ENCODE peak calls at places on chromosomes 13 and 19, in five cellular contexts. W is caudate nucleus; B is stimulated activated CD4-positive, alpha-beta T cell treated with anti-CD3 and anti-CD28 coated beads, Interleukin-1b, Interleukin-23, amount 100 ng/mL, for 24 hours; V is transverse colon; O is NCI-H345. E is an unnamed sample.

GRCh38 chr13:54402495-54402894 is 1373.9 kb downstream of the OLFM4 start:
- DNase-seq in W (no peak), B (no peak), V (no peak), O (no peak), E (no peak)

GRCh38 chr19:23515551-23515950 is 120.3 kb upstream of the ZNF91 start:
- DNase-seq in W (no peak), B (no peak), V (no peak), O (no peak), E (no peak)

GRCh38 chr13:72505376-72505775 is 222.1 kb downstream of the MZT1 start:
- DNase-seq in W (no peak), B (no peak), V (no peak), O (no peak), E (no peak)

GRCh38 chr13:29359181-29359580 is 236.3 kb downstream of the SLC7A1 start:
- DNase-seq in W (no peak), B (no peak), V (no peak), O (no peak), E (no peak)

GRCh38 chr13:33204130-33204927 is 81.2 kb downstream of the STARD13 start:
- DNase-seq in W (no peak), B (no peak), V (peak; percentile 59), O (no peak), E (no peak)

GRCh38 chr19:35438527-35438926 is 9.5 kb upstream of the FFAR2 start:
- DNase-seq in W (no peak), B (no peak), V (no peak), O (no peak), E (no peak)

GRCh38 chr13:21079761-21080730 is 18.7 kb upstream of the LATS2 start:
- DNase-seq in W (no peak), B (no peak), V (no peak), O (no peak), E (no peak)

GRCh38 chr13:76668716-76669115 is 217.5 kb downstream of the KCTD12 start:
- DNase-seq in W (no peak), B (no peak), V (no peak), O (no peak), E (no peak)

GRCh38 chr13:87138856-87139255 is 532.3 kb upstream of the SLITRK5 start:
- DNase-seq in W (no peak), B (no peak), V (no peak), O (no peak), E (no peak)

GRCh38 chr13:94657167-94657566 is 55.2 kb downstream of the SOX21 start:
- DNase-seq in W (no peak), B (no peak), V (no peak), O (peak; percentile 16), E (no peak)

GRCh38 chr13:28545583-28546333 is 50.8 kb upstream of the FLT1 start:
- DNase-seq in W (no peak), B (no peak), V (peak; percentile 36), O (peak; percentile 51), E (no peak)

GRCh38 chr13:102903659-102904407 is 58.0 kb downstream of the ERCC5 start:
- DNase-seq in W (no peak), B (no peak), V (no peak), O (no peak), E (no peak)

GRCh38 chr13:110128546-110128945 is 178.4 kb downstream of the COL4A1 start:
- DNase-seq in W (no peak), B (no peak), V (no peak), O (no peak), E (no peak)

GRCh38 chr13:59144700-59145099 is 1019.0 kb downstream of the DIAPH3 start:
- DNase-seq in W (no peak), B (no peak), V (no peak), O (no peak), E (no peak)

GRCh38 chr19:35115538-35115951 is at the start of gene FXYD3:
- DNase-seq in W (no peak), B (no peak), V (peak; percentile 86), O (no peak), E (peak; percentile 84)

GRCh38 chr13:98813993-98814392 is 61.5 kb upstream of the SLC15A1 start:
- DNase-seq in W (no peak), B (no peak), V (no peak), O (no peak), E (no peak)

GRCh38 chr19:33406521-33407139 is 33.1 kb downstream of the CEBPG start:
- DNase-seq in W (no peak), B (peak; percentile 61), V (peak; percentile 82), O (peak; percentile 65), E (peak; percentile 69)

GRCh38 chr19:29326351-29326750 is 113.4 kb upstream of the UQCRFS1 start:
- DNase-seq in W (no peak), B (no peak), V (no peak), O (no peak), E (no peak)

GRCh38 chr13:103238441-103238840 is 172.2 kb upstream of the SLC10A2 start:
- DNase-seq in W (no peak), B (no peak), V (no peak), O (no peak), E (no peak)

GRCh38 chr19:16571689-16572331 is 405 bp downstream of the SLC35E1 start:
- DNase-seq in W (no peak), B (peak; percentile 28), V (peak; percentile 51), O (no peak), E (no peak)

GRCh38 chr13:28273919-28274318 is 135.6 kb downstream of the PAN3 start:
- DNase-seq in W (no peak), B (no peak), V (no peak), O (no peak), E (no peak)

GRCh38 chr13:40600145-40600751 is 66.2 kb downstream of the FOXO1 start:
- DNase-seq in W (no peak), B (no peak), V (no peak), O (no peak), E (no peak)

GRCh38 chr19:41377977-41378707 is 1.8 kb downstream of the TMEM91 start:
- DNase-seq in W (no peak), B (no peak), V (no peak), O (no peak), E (no peak)

GRCh38 chr19:38245826-38246498 is 10.2 kb downstream of the PPP1R14A start:
- DNase-seq in W (no peak), B (no peak), V (no peak), O (no peak), E (no peak)

GRCh38 chr13:35164324-35164932 is 222.4 kb downstream of the NBEA start:
- DNase-seq in W (no peak), B (no peak), V (no peak), O (peak; percentile 31), E (no peak)

GRCh38 chr19:13055213-13056051 is 47.2 kb downstream of the LYL1 start:
- DNase-seq in W (peak; percentile 31), B (no peak), V (peak; percentile 54), O (no peak), E (no peak)

GRCh38 chr19:31905980-31906948 is 439.1 kb upstream of the ZNF507 start:
- DNase-seq in W (no peak), B (no peak), V (peak; percentile 9), O (no peak), E (no peak)

GRCh38 chr13:43305416-43305815 is 282.0 kb downstream of the DNAJC15 start:
- DNase-seq in W (no peak), B (no peak), V (no peak), O (no peak), E (no peak)

GRCh38 chr13:74132152-74132767 is 1.9 kb downstream of the KLF12 start:
- DNase-seq in W (no peak), B (no peak), V (no peak), O (no peak), E (no peak)

GRCh38 chr19:4678881-4679379 is 8.8 kb upstream of the MYDGF start:
- DNase-seq in W (no peak), B (no peak), V (no peak), O (no peak), E (peak; percentile 19)